ENCODE peak calls at places on chromosomes 16 and 17, in eight cellular contexts. One of them, this sample, is unnamed.
A peak's percentile ranks its signal among the peaks of the same experiment; 100 is the strongest.

GRCh38 chr17:34226011-34226410 is 29.1 kb upstream of the CCL2 start:
- DNase-seq in K562: no peak
- DNase-seq in fibroblast of lung: no peak
- DNase-seq in fibroblast of villous mesenchyme: no peak
- DNase-seq in DND-41: no peak
- DNase-seq in heart right ventricle: no peak
- DNase-seq in heart left ventricle: no peak
- DNase-seq in ovary: no peak
- DNase-seq in this sample: no peak

GRCh38 chr17:12028611-12029010 is 7.9 kb downstream of the MAP2K4 start:
- DNase-seq in K562: no peak
- DNase-seq in fibroblast of lung: no peak
- DNase-seq in fibroblast of villous mesenchyme: no peak
- DNase-seq in DND-41: no peak
- DNase-seq in heart right ventricle: no peak
- DNase-seq in heart left ventricle: no peak
- DNase-seq in ovary: no peak
- DNase-seq in this sample: no peak

GRCh38 chr17:30332057-30332542 is 1.8 kb downstream of the TMIGD1 start:
- DNase-seq in K562: no peak
- DNase-seq in fibroblast of lung: peak; percentile 73
- DNase-seq in fibroblast of villous mesenchyme: peak; percentile 61
- DNase-seq in DND-41: peak; percentile 59
- DNase-seq in heart right ventricle: no peak
- DNase-seq in heart left ventricle: no peak
- DNase-seq in ovary: no peak
- DNase-seq in this sample: peak; percentile 68

GRCh38 chr17:57677301-57677700 is 67.8 kb downstream of the CCDC182 start:
- DNase-seq in K562: no peak
- DNase-seq in fibroblast of lung: no peak
- DNase-seq in fibroblast of villous mesenchyme: no peak
- DNase-seq in DND-41: peak; percentile 3
- DNase-seq in heart right ventricle: no peak
- DNase-seq in heart left ventricle: no peak
- DNase-seq in ovary: no peak
- DNase-seq in this sample: no peak

GRCh38 chr16:73365010-73365409 is 317.1 kb upstream of the ZFHX3 start:
- DNase-seq in K562: no peak
- DNase-seq in fibroblast of lung: peak; percentile 39
- DNase-seq in fibroblast of villous mesenchyme: peak; percentile 44
- DNase-seq in DND-41: no peak
- DNase-seq in heart right ventricle: peak; percentile 11
- DNase-seq in heart left ventricle: no peak
- DNase-seq in ovary: peak; percentile 21
- DNase-seq in this sample: peak; percentile 4

GRCh38 chr16:20911361-20911760 is 10.8 kb downstream of the LYRM1 start:
- DNase-seq in K562: no peak
- DNase-seq in fibroblast of lung: peak; percentile 37
- DNase-seq in fibroblast of villous mesenchyme: no peak
- DNase-seq in DND-41: no peak
- DNase-seq in heart right ventricle: no peak
- DNase-seq in heart left ventricle: no peak
- DNase-seq in ovary: no peak
- DNase-seq in this sample: no peak

GRCh38 chr17:6853764-6854442 is 22.4 kb upstream of the TEKT1 start:
- DNase-seq in K562: no peak
- DNase-seq in fibroblast of lung: no peak
- DNase-seq in fibroblast of villous mesenchyme: no peak
- DNase-seq in DND-41: peak; percentile 73
- DNase-seq in heart right ventricle: no peak
- DNase-seq in heart left ventricle: no peak
- DNase-seq in ovary: no peak
- DNase-seq in this sample: peak; percentile 4

GRCh38 chr16:46929378-46930332 is 43.8 kb downstream of the DNAJA2 start:
- DNase-seq in K562: peak; percentile 90
- DNase-seq in fibroblast of lung: peak; percentile 47
- DNase-seq in fibroblast of villous mesenchyme: peak; percentile 54
- DNase-seq in DND-41: peak; percentile 64
- DNase-seq in heart right ventricle: peak; percentile 47
- DNase-seq in heart left ventricle: peak; percentile 83
- DNase-seq in ovary: peak; percentile 66
- DNase-seq in this sample: peak; percentile 70

GRCh38 chr17:36072431-36073121 is 8.5 kb downstream of the CCL18 start:
- DNase-seq in K562: peak; percentile 78
- DNase-seq in fibroblast of lung: peak; percentile 20
- DNase-seq in fibroblast of villous mesenchyme: peak; percentile 14
- DNase-seq in DND-41: peak; percentile 40
- DNase-seq in heart right ventricle: peak; percentile 59
- DNase-seq in heart left ventricle: peak; percentile 69
- DNase-seq in ovary: no peak
- DNase-seq in this sample: peak; percentile 53

GRCh38 chr17:8122391-8122922 is 1.4 kb downstream of the HES7 start:
- DNase-seq in K562: no peak
- DNase-seq in fibroblast of lung: peak; percentile 66
- DNase-seq in fibroblast of villous mesenchyme: peak; percentile 53
- DNase-seq in DND-41: no peak
- DNase-seq in heart right ventricle: peak; percentile 24
- DNase-seq in heart left ventricle: no peak
- DNase-seq in ovary: peak; percentile 57
- DNase-seq in this sample: peak; percentile 31

DNA sequence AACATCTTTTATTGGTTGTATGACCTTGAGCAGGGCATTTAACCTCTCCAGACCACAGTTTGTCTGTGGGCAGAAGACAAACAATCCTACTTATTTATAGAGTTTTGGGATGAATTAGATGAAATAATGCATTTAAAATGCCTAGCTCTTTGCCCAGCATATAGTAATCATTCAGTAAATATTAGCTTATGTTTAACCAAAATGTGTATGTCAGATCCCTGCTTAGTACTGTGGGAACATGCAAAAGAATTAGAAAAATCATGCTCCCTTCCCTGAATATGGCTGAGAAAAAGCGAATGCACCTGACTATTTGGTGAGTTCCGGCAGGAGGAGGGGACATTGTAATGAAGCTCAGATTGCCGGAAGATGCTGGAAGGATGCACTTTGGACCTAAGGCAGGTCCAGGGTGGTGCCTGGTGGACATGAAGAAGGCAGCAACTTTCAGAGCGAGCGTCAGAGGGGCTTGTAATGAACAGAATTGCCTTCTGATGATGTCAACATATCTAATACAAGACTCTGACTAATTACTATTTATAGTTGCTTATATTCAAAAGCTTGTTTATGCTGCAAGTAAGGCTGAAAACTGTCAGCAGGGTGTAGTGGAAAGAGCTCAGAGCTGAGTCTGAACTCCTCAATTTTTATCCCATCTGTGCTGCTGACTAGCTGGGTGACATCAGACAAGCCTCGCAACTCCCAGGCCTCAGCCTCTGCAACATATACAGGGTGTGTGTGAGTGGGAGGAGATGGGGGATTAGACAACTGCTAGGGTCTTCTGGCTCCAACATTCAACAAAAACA is 221.2 kb downstream of the PRKCA start:
- DNase-seq in K562: no peak
- DNase-seq in fibroblast of lung: peak; percentile 88
- DNase-seq in fibroblast of villous mesenchyme: peak; percentile 75
- DNase-seq in DND-41: no peak
- DNase-seq in heart right ventricle: no peak
- DNase-seq in heart left ventricle: no peak
- DNase-seq in ovary: no peak
- DNase-seq in this sample: peak; percentile 43
- TF ChIP-seq CTCF in K562: no peak
- TF ChIP-seq CTCF in fibroblast of lung: no peak
- TF ChIP-seq CTCF in fibroblast of villous mesenchyme: peak; percentile 6
- TF ChIP-seq CTCF in DND-41: no peak
- TF ChIP-seq CTCF in heart right ventricle: no peak
- TF ChIP-seq CTCF in heart left ventricle: no peak
- TF ChIP-seq CTCF in ovary: no peak
- TF ChIP-seq CTCF in this sample: peak; percentile 10

DNA sequence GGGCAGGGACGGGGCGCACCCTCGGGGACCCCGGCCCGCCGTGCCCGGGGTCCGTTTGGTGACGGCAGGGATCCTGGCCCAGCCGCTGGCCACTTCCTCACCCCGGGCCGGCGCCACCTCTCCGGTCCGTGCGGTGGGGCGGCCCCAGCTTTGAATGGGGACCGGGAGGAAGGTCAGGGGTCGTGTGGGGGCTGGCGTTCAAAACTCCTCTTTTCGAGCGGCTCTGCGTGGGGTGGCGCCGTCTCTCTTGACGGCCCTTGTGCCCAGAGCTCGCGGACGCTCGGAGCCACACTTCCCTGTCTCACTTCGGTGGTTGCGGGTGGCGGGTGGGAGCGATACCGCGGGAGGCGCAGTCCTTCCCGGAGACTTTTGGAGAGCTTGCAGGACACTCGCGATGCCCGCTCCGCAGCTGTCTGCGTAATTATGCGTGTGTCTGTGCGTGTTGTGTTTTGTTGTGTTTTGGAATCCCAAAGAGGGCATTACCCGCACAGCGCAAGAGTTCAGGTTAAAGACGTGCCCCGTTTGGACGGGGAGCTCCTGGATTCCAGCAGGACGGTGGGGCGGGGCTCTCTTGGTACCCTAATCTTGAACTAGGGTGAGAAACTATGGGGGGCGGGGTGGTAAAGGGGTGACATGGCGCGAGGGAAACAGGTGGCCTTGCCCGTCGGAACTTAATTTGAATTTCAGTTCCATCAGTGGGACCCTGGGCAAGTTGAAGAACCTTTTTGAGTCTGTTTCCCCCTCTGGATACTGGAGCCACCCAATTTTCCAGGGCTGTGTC is 639 bp downstream of the PLCG2 start:
- DNase-seq in K562: peak; percentile 46
- DNase-seq in fibroblast of lung: no peak
- DNase-seq in fibroblast of villous mesenchyme: no peak
- DNase-seq in DND-41: no peak
- DNase-seq in heart right ventricle: peak; percentile 25
- DNase-seq in heart left ventricle: peak; percentile 78
- DNase-seq in ovary: no peak
- DNase-seq in this sample: no peak
- H3K4me3 ChIP-seq in K562: peak overlapping the region; percentile 54
- H3K4me3 ChIP-seq in fibroblast of lung: peak overlapping the region; percentile 23
- H3K4me3 ChIP-seq in fibroblast of villous mesenchyme: peak overlapping the region; percentile 44
- H3K4me3 ChIP-seq in DND-41: no peak overlapping the region
- H3K4me3 ChIP-seq in heart right ventricle: peak overlapping the region; percentile 67
- H3K4me3 ChIP-seq in heart left ventricle: peak overlapping the region; percentile 73
- H3K4me3 ChIP-seq in ovary: peak overlapping the region; percentile 43
- H3K4me3 ChIP-seq in this sample: peak overlapping the region; percentile 56

GRCh38 chr17:44912763-44913544 is 2.3 kb downstream of the GFAP start:
- DNase-seq in K562: no peak
- DNase-seq in fibroblast of lung: no peak
- DNase-seq in fibroblast of villous mesenchyme: no peak
- DNase-seq in DND-41: no peak
- DNase-seq in heart right ventricle: no peak
- DNase-seq in heart left ventricle: no peak
- DNase-seq in ovary: no peak
- DNase-seq in this sample: no peak

GRCh38 chr17:44908761-44909326 is 6.5 kb downstream of the GFAP start:
- DNase-seq in K562: no peak
- DNase-seq in fibroblast of lung: no peak
- DNase-seq in fibroblast of villous mesenchyme: no peak
- DNase-seq in DND-41: no peak
- DNase-seq in heart right ventricle: no peak
- DNase-seq in heart left ventricle: no peak
- DNase-seq in ovary: no peak
- DNase-seq in this sample: no peak

GRCh38 chr17:44909681-44910144 is 5.6 kb downstream of the GFAP start:
- DNase-seq in K562: no peak
- DNase-seq in fibroblast of lung: peak; percentile 44
- DNase-seq in fibroblast of villous mesenchyme: peak; percentile 56
- DNase-seq in DND-41: no peak
- DNase-seq in heart right ventricle: no peak
- DNase-seq in heart left ventricle: no peak
- DNase-seq in ovary: no peak
- DNase-seq in this sample: peak; percentile 56

GRCh38 chr17:44911133-44912001 is 3.9 kb downstream of the GFAP start:
- DNase-seq in K562: peak; percentile 70
- DNase-seq in fibroblast of lung: peak; percentile 44
- DNase-seq in fibroblast of villous mesenchyme: peak; percentile 61
- DNase-seq in DND-41: peak; percentile 56
- DNase-seq in heart right ventricle: peak; percentile 64
- DNase-seq in heart left ventricle: peak; percentile 80
- DNase-seq in ovary: peak; percentile 61
- DNase-seq in this sample: peak; percentile 60

GRCh38 chr17:44910231-44911106 is 4.8 kb downstream of the GFAP start:
- DNase-seq in K562: no peak
- DNase-seq in fibroblast of lung: no peak
- DNase-seq in fibroblast of villous mesenchyme: no peak
- DNase-seq in DND-41: no peak
- DNase-seq in heart right ventricle: no peak
- DNase-seq in heart left ventricle: no peak
- DNase-seq in ovary: no peak
- DNase-seq in this sample: no peak
- TF ChIP-seq CTCF in K562: no peak
- TF ChIP-seq CTCF in fibroblast of lung: no peak
- TF ChIP-seq CTCF in fibroblast of villous mesenchyme: no peak
- TF ChIP-seq CTCF in DND-41: no peak
- TF ChIP-seq CTCF in heart right ventricle: no peak
- TF ChIP-seq CTCF in heart left ventricle: no peak
- TF ChIP-seq CTCF in ovary: no peak
- TF ChIP-seq CTCF in this sample: no peak

DNA sequence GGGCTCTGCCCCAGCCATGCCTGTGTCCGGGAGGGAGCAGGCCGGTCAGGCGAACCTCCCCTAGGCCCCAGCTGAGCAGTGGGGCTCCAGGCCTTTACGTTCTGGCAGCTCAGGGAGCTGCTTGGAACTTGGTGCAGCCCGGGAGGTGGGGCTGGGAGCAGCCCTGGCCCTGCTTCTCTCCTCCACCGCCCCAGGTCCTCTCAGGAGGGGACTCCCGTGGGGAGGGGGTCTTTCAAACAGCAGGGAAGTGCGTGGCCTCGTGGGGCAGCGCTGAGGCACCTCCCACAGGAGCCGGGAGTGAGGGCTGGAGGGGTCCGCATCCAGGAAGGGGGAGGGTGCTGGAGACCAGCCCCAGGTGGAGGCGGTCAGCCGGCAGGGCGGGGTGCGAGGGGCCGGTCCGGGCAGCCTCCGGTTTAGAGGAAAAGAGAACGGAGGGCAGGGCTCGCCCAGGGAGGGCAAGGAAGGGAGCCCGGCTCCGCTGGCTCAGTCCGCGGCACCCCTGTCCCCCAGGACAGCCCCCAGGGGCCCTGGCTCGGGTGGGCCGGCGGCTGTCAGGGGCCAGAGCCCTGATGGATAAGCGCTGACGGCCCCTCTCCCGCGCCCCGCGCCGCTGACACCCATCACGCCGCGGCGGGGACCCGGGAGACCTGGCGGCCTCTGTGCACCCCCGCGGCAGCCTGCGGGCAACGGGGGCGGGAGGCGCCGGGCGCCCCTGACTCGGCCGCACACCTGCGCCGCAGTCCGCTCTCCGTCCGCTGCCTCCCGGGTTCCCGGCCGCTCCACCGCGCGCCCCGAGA is 585 bp upstream of the PRR35 start:
- DNase-seq in K562: no peak
- DNase-seq in fibroblast of lung: no peak
- DNase-seq in fibroblast of villous mesenchyme: no peak
- DNase-seq in DND-41: no peak
- DNase-seq in heart right ventricle: no peak
- DNase-seq in heart left ventricle: no peak
- DNase-seq in ovary: no peak
- DNase-seq in this sample: no peak
- H3K4me3 ChIP-seq in K562: no peak overlapping the region
- H3K4me3 ChIP-seq in fibroblast of lung: no peak overlapping the region
- H3K4me3 ChIP-seq in fibroblast of villous mesenchyme: no peak overlapping the region
- H3K4me3 ChIP-seq in DND-41: no peak overlapping the region
- H3K4me3 ChIP-seq in heart right ventricle: no peak overlapping the region
- H3K4me3 ChIP-seq in heart left ventricle: no peak overlapping the region
- H3K4me3 ChIP-seq in ovary: no peak overlapping the region
- H3K4me3 ChIP-seq in this sample: no peak overlapping the region

GRCh38 chr16:54936979-54937672 is 6.5 kb downstream of the IRX5 start:
- DNase-seq in K562: no peak
- DNase-seq in fibroblast of lung: no peak
- DNase-seq in fibroblast of villous mesenchyme: no peak
- DNase-seq in DND-41: no peak
- DNase-seq in heart right ventricle: peak; percentile 38
- DNase-seq in heart left ventricle: peak; percentile 69
- DNase-seq in ovary: no peak
- DNase-seq in this sample: peak; percentile 30
- TF ChIP-seq CTCF in K562: no peak
- TF ChIP-seq CTCF in fibroblast of lung: no peak
- TF ChIP-seq CTCF in fibroblast of villous mesenchyme: peak; percentile 55
- TF ChIP-seq CTCF in DND-41: no peak
- TF ChIP-seq CTCF in heart right ventricle: peak; percentile 66
- TF ChIP-seq CTCF in heart left ventricle: peak; percentile 65
- TF ChIP-seq CTCF in ovary: no peak
- TF ChIP-seq CTCF in this sample: peak; percentile 62

This sample was measured in choroid plexus epithelial cell.